ENCODE peak calls at places on chromosomes 2 and 18, in eight cellular contexts. I is T follicular helper cell; Y is NCI-H446; N is stimulated activated CD8-positive, alpha-beta memory T cell treated with anti-CD3 and anti-CD28 coated beads, Interleukin-7, amount 100 ng/mL, for 1 hour; R is K562; C is fibroblast of lung; G is transverse colon; W is A172. M is an unnamed sample.
A peak's percentile ranks its signal among the peaks of the same experiment; 100 is the strongest.

GRCh38 chr2:203436496-203436895 is 98.6 kb downstream of the RAPH1 start:
- DNase-seq in G (no peak), R (no peak), I (no peak), N (no peak), Y (no peak), C (no peak), W (no peak), M (no peak)

GRCh38 chr2:24840962-24841945 is 48.0 kb downstream of the CENPO start:
- DNase-seq in C (no peak), Y (no peak), W (no peak), R (no peak), G (no peak), I (no peak), N (no peak), M (no peak)

GRCh38 chr18:68557183-68557582 is 157.7 kb downstream of the TMX3 start:
- DNase-seq in I (no peak), Y (no peak), N (no peak), G (no peak), R (no peak), W (no peak), C (no peak), M (no peak)

GRCh38 chr2:101125374-101125773 is 25.8 kb downstream of the TBC1D8 start:
- DNase-seq in W (peak; percentile 34), I (no peak), C (peak; percentile 48), R (no peak), N (no peak), G (no peak), Y (no peak), M (peak; percentile 42)

GRCh38 chr2:102114851-102115497 is 27.6 kb upstream of the IL1R1 start:
- DNase-seq in I (no peak), G (no peak), Y (no peak), W (peak; percentile 81), R (no peak), N (no peak), C (peak; percentile 90), M (no peak)

GRCh38 chr2:166727105-166727504 is 161.2 kb upstream of the XIRP2 start:
- DNase-seq in I (no peak), G (no peak), Y (no peak), N (no peak), R (no peak), W (no peak), C (no peak), M (no peak)

GRCh38 chr2:8662239-8662879 is 19.5 kb upstream of the ID2 start:
- DNase-seq in R (peak; percentile 31), C (peak; percentile 87), N (no peak), W (peak; percentile 90), Y (no peak), G (no peak), I (no peak), M (peak; percentile 56)

GRCh38 chr2:234459401-234460009 is 37.4 kb downstream of the ARL4C start:
- DNase-seq in N (no peak), W (no peak), Y (no peak), R (no peak), G (no peak), C (no peak), I (no peak), M (no peak)

GRCh38 chr2:180370476-180371205 is 363.5 kb upstream of the CWC22 start:
- DNase-seq in I (no peak), R (no peak), W (no peak), G (no peak), N (no peak), Y (no peak), C (no peak), M (no peak)

GRCh38 chr2:231929961-231930600 is 3.9 kb upstream of the NPPC start:
- DNase-seq in G (no peak), C (no peak), W (no peak), I (no peak), N (no peak), Y (no peak), R (peak; percentile 54), M (no peak)

GRCh38 chr18:63997041-63997440 is 27.2 kb downstream of the SERPINB8 start:
- DNase-seq in W (no peak), I (no peak), R (no peak), Y (no peak), N (no peak), C (peak; percentile 8), G (no peak), M (no peak)

GRCh38 chr2:4964579-4964978 is 727.6 kb upstream of the SOX11 start:
- DNase-seq in C (no peak), N (no peak), Y (no peak), W (no peak), G (no peak), R (no peak), I (no peak), M (no peak)